ENCODE peak calls at places on chromosome 6, in four cellular contexts. One of them, this sample, is unnamed.

GRCh38 chr6:142833054-142833453 is 111.9 kb downstream of the HIVEP2 start:
- DNase-seq in AG09319: no peak
- DNase-seq in NCI-H2029 treated with DMSO at 0.1 percent for 48 hours: no peak
- DNase-seq in stimulated activated CD4-positive, alpha-beta T cell treated with anti-CD3 and anti-CD28 coated beads, Interleukin-15, amount 100 ng/mL, for 1 hour: no peak
- DNase-seq in this sample: peak; percentile 65

GRCh38 chr6:42099340-42100028 is 42.9 kb downstream of the C6orf132 start:
- DNase-seq in AG09319: no peak
- DNase-seq in NCI-H2029 treated with DMSO at 0.1 percent for 48 hours: no peak
- DNase-seq in stimulated activated CD4-positive, alpha-beta T cell treated with anti-CD3 and anti-CD28 coated beads, Interleukin-15, amount 100 ng/mL, for 1 hour: no peak
- DNase-seq in this sample: peak; percentile 69

GRCh38 chr6:42417641-42418112 is 34.0 kb downstream of the TRERF1 start:
- DNase-seq in AG09319: no peak
- DNase-seq in NCI-H2029 treated with DMSO at 0.1 percent for 48 hours: no peak
- DNase-seq in stimulated activated CD4-positive, alpha-beta T cell treated with anti-CD3 and anti-CD28 coated beads, Interleukin-15, amount 100 ng/mL, for 1 hour: no peak
- DNase-seq in this sample: no peak

GRCh38 chr6:160974304-160974771 is 17.2 kb upstream of the MAP3K4 start:
- DNase-seq in AG09319: peak; percentile 83
- DNase-seq in NCI-H2029 treated with DMSO at 0.1 percent for 48 hours: no peak
- DNase-seq in stimulated activated CD4-positive, alpha-beta T cell treated with anti-CD3 and anti-CD28 coated beads, Interleukin-15, amount 100 ng/mL, for 1 hour: no peak
- DNase-seq in this sample: peak; percentile 81

GRCh38 chr6:45724511-45724910 is 291.1 kb downstream of the CLIC5 start:
- DNase-seq in AG09319: peak; percentile 51
- DNase-seq in NCI-H2029 treated with DMSO at 0.1 percent for 48 hours: peak; percentile 71
- DNase-seq in stimulated activated CD4-positive, alpha-beta T cell treated with anti-CD3 and anti-CD28 coated beads, Interleukin-15, amount 100 ng/mL, for 1 hour: no peak
- DNase-seq in this sample: peak; percentile 50

GRCh38 chr6:37612475-37612874 is 85.2 kb downstream of the MDGA1 start:
- DNase-seq in AG09319: no peak
- DNase-seq in NCI-H2029 treated with DMSO at 0.1 percent for 48 hours: no peak
- DNase-seq in stimulated activated CD4-positive, alpha-beta T cell treated with anti-CD3 and anti-CD28 coated beads, Interleukin-15, amount 100 ng/mL, for 1 hour: no peak
- DNase-seq in this sample: peak; percentile 34

GRCh38 chr6:137487947-137488735 is 6.1 kb downstream of the OLIG3 start:
- DNase-seq in AG09319: no peak
- DNase-seq in NCI-H2029 treated with DMSO at 0.1 percent for 48 hours: no peak
- DNase-seq in stimulated activated CD4-positive, alpha-beta T cell treated with anti-CD3 and anti-CD28 coated beads, Interleukin-15, amount 100 ng/mL, for 1 hour: peak; percentile 10
- DNase-seq in this sample: no peak

GRCh38 chr6:25062070-25062811 is 126.5 kb upstream of the RIPOR2 start:
- DNase-seq in AG09319: no peak
- DNase-seq in NCI-H2029 treated with DMSO at 0.1 percent for 48 hours: no peak
- DNase-seq in stimulated activated CD4-positive, alpha-beta T cell treated with anti-CD3 and anti-CD28 coated beads, Interleukin-15, amount 100 ng/mL, for 1 hour: no peak
- DNase-seq in this sample: no peak

GRCh38 chr6:105815657-105816555 is 270.2 kb upstream of the PRDM1 start:
- DNase-seq in AG09319: no peak
- DNase-seq in NCI-H2029 treated with DMSO at 0.1 percent for 48 hours: no peak
- DNase-seq in stimulated activated CD4-positive, alpha-beta T cell treated with anti-CD3 and anti-CD28 coated beads, Interleukin-15, amount 100 ng/mL, for 1 hour: no peak
- DNase-seq in this sample: no peak

GRCh38 chr6:155850408-155850841 is 394.8 kb upstream of the NOX3 start:
- DNase-seq in AG09319: no peak
- DNase-seq in NCI-H2029 treated with DMSO at 0.1 percent for 48 hours: no peak
- DNase-seq in stimulated activated CD4-positive, alpha-beta T cell treated with anti-CD3 and anti-CD28 coated beads, Interleukin-15, amount 100 ng/mL, for 1 hour: no peak
- DNase-seq in this sample: no peak

GRCh38 chr6:7649037-7649810 is 59.2 kb downstream of the SNRNP48 start:
- DNase-seq in AG09319: no peak
- DNase-seq in NCI-H2029 treated with DMSO at 0.1 percent for 48 hours: no peak
- DNase-seq in stimulated activated CD4-positive, alpha-beta T cell treated with anti-CD3 and anti-CD28 coated beads, Interleukin-15, amount 100 ng/mL, for 1 hour: no peak
- DNase-seq in this sample: no peak

GRCh38 chr6:24807584-24807983 is 8.9 kb upstream of the ARMH2 start:
- DNase-seq in AG09319: no peak
- DNase-seq in NCI-H2029 treated with DMSO at 0.1 percent for 48 hours: no peak
- DNase-seq in stimulated activated CD4-positive, alpha-beta T cell treated with anti-CD3 and anti-CD28 coated beads, Interleukin-15, amount 100 ng/mL, for 1 hour: no peak
- DNase-seq in this sample: no peak